ENCODE peak calls at places on chromosomes 5 and 9, in nine cellular contexts. L is stimulated activated CD8-positive, alpha-beta memory T cell treated with anti-CD3 and anti-CD28 coated beads, Interleukin-2, amount 100 ng/mL, for 48 hours; C is cardiac muscle cell; Q is NCI-H2171; U is psoas muscle; W is adipocyte; M is AG20443; N is heart right ventricle; D is IMR-90. K is an unnamed sample.

GRCh38 chr5:6572825-6573380 is 59.9 kb downstream of the NSUN2 start:
- DNase-seq in L (no peak), C (no peak), Q (no peak), U (no peak), W (no peak), M (no peak), N (no peak), D (no peak), K (no peak)

GRCh38 chr9:89477395-89477794 is 20.5 kb downstream of the SEMA4D start:
- DNase-seq in L (no peak), C (no peak), Q (no peak), U (no peak), W (no peak), M (no peak), N (no peak), D (no peak), K (no peak)

GRCh38 chr5:79143684-79144379 is 32.2 kb downstream of the BHMT start:
- DNase-seq in L (no peak), C (no peak), Q (no peak), U (no peak), W (peak), M (peak), N (no peak), D (peak), K (no peak)

GRCh38 chr9:109251080-109251775 is 69.6 kb downstream of the EPB41L4B start:
- DNase-seq in L (no peak), C (no peak), Q (peak), U (no peak), W (peak), M (peak), N (no peak), D (peak), K (no peak)

GRCh38 chr5:153496835-153497234 is 6.4 kb downstream of the GRIA1 start:
- DNase-seq in L (no peak), C (peak), Q (no peak), U (no peak), W (peak), M (peak), N (peak), D (peak), K (no peak)

GRCh38 chr9:108665856-108666784 is 189.7 kb downstream of the ACTL7B start:
- DNase-seq in L (no peak), C (no peak), Q (no peak), U (no peak), W (peak), M (peak), N (no peak), D (peak), K (no peak)

GRCh38 chr5:31983851-31984250 is 190.3 kb downstream of the GOLPH3 start:
- DNase-seq in L (no peak), C (peak), Q (no peak), U (no peak), W (no peak), M (peak), N (no peak), D (no peak), K (no peak)

GRCh38 chr5:89421035-89421434 is 538.1 kb upstream of the MEF2C start:
- DNase-seq in L (no peak), C (no peak), Q (no peak), U (no peak), W (peak), M (peak), N (no peak), D (no peak), K (no peak)

GRCh38 chr9:114214181-114214580 is 58.8 kb downstream of the COL27A1 start:
- DNase-seq in L (no peak), C (no peak), Q (no peak), U (peak), W (peak), M (peak), N (no peak), D (peak), K (no peak)

GRCh38 chr9:134575817-134576176 is 65.8 kb upstream of the COL5A1 start:
- DNase-seq in L (no peak), C (no peak), Q (no peak), U (no peak), W (no peak), M (no peak), N (no peak), D (no peak), K (no peak)

GRCh38 chr5:31421806-31422586 is 109.9 kb downstream of the DROSHA start:
- DNase-seq in L (no peak), C (no peak), Q (no peak), U (no peak), W (no peak), M (no peak), N (no peak), D (no peak), K (no peak)

GRCh38 chr9:2134391-2134790 is 119.2 kb downstream of the SMARCA2 start:
- DNase-seq in L (no peak), C (no peak), Q (no peak), U (no peak), W (no peak), M (peak), N (no peak), D (peak), K (no peak)

GRCh38 chr9:127943746-127944145 is 6.1 kb upstream of the DPM2 start:
- DNase-seq in L (peak), C (peak), Q (peak), U (peak), W (peak), M (peak), N (peak), D (peak), K (peak)

GRCh38 chr5:58934629-58935097 is 351.8 kb downstream of the RAB3C start:
- DNase-seq in L (no peak), C (no peak), Q (no peak), U (no peak), W (no peak), M (no peak), N (no peak), D (no peak), K (no peak)

GRCh38 chr5:119355636-119356383 is at the start of gene TNFAIP8:
- DNase-seq in L (peak), C (peak), Q (no peak), U (peak), W (peak), M (peak), N (peak), D (peak), K (no peak)

GRCh38 chr5:124647393-124647792 is 99.0 kb downstream of the ZNF608 start:
- DNase-seq in L (no peak), C (no peak), Q (no peak), U (no peak), W (no peak), M (no peak), N (no peak), D (no peak), K (no peak)

GRCh38 chr5:55680353-55680752 is 31.8 kb downstream of the SLC38A9 start:
- DNase-seq in L (no peak), C (no peak), Q (no peak), U (no peak), W (no peak), M (no peak), N (no peak), D (no peak), K (no peak)

GRCh38 chr9:113493080-113493615 is 29.6 kb downstream of the RGS3 start:
- DNase-seq in L (no peak), C (no peak), Q (no peak), U (no peak), W (no peak), M (no peak), N (no peak), D (no peak), K (no peak)

GRCh38 chr5:53151713-53152458 is 42.3 kb upstream of the MOCS2 start:
- DNase-seq in L (no peak), C (no peak), Q (no peak), U (no peak), W (peak), M (peak), N (no peak), D (peak), K (no peak)

GRCh38 chr5:89437450-89438435 is 554.8 kb upstream of the MEF2C start:
- DNase-seq in L (no peak), C (no peak), Q (no peak), U (no peak), W (peak), M (no peak), N (no peak), D (no peak), K (no peak)

GRCh38 chr5:119470851-119471451 is 18.7 kb downstream of the HSD17B4 start:
- DNase-seq in L (no peak), C (peak), Q (no peak), U (no peak), W (peak), M (peak), N (no peak), D (peak), K (no peak)

GRCh38 chr5:172150514-172151425 is 37.3 kb downstream of the STK10 start:
- DNase-seq in L (no peak), C (no peak), Q (no peak), U (peak), W (no peak), M (peak), N (peak), D (peak), K (no peak)

GRCh38 chr9:99001892-99002291 is 58.2 kb downstream of the COL15A1 start:
- DNase-seq in L (no peak), C (no peak), Q (no peak), U (no peak), W (no peak), M (no peak), N (no peak), D (no peak), K (no peak)

K was measured in D721Med.